ENCODE peak calls at places on chromosome 4, in ten cellular contexts. One of them, this sample, is unnamed.

GRCh38 chr4:38177792-38178665 is 217.8 kb downstream of the PTTG2 start:
- DNase-seq in NCI-H748 treated with DMSO at 0.1 percent for 48 hours: no peak
- DNase-seq in activated effector memory CD4-positive, alpha-beta T cell treated with anti-CD3 and anti-CD28 coated beads, Interleukin-2, amount 50 U/mL, for 16 hours: peak; percentile 78
- DNase-seq in osteocyte: no peak
- DNase-seq in substantia nigra: no peak
- DNase-seq in uterus: peak; percentile 78
- DNase-seq in HFFc6: no peak
- DNase-seq in NCI-H1930: no peak
- DNase-seq in heart right ventricle: peak; percentile 48
- DNase-seq in NCI-H1105: no peak
- DNase-seq in this sample: peak; percentile 90

GRCh38 chr4:76655566-76656479 is 220.8 kb downstream of the SHROOM3 start:
- DNase-seq in NCI-H748 treated with DMSO at 0.1 percent for 48 hours: no peak
- DNase-seq in activated effector memory CD4-positive, alpha-beta T cell treated with anti-CD3 and anti-CD28 coated beads, Interleukin-2, amount 50 U/mL, for 16 hours: no peak
- DNase-seq in osteocyte: no peak
- DNase-seq in substantia nigra: no peak
- DNase-seq in uterus: no peak
- DNase-seq in HFFc6: no peak
- DNase-seq in NCI-H1930: no peak
- DNase-seq in heart right ventricle: no peak
- DNase-seq in NCI-H1105: no peak
- DNase-seq in this sample: no peak

GRCh38 chr4:113919145-113919544 is 60.3 kb downstream of the ARSJ start:
- DNase-seq in NCI-H748 treated with DMSO at 0.1 percent for 48 hours: no peak
- DNase-seq in activated effector memory CD4-positive, alpha-beta T cell treated with anti-CD3 and anti-CD28 coated beads, Interleukin-2, amount 50 U/mL, for 16 hours: no peak
- DNase-seq in osteocyte: no peak
- DNase-seq in substantia nigra: no peak
- DNase-seq in uterus: no peak
- DNase-seq in HFFc6: no peak
- DNase-seq in NCI-H1930: no peak
- DNase-seq in heart right ventricle: no peak
- DNase-seq in NCI-H1105: no peak
- DNase-seq in this sample: no peak

GRCh38 chr4:105619193-105619931 is 66.9 kb downstream of the ARHGEF38 start:
- DNase-seq in NCI-H748 treated with DMSO at 0.1 percent for 48 hours: peak; percentile 81
- DNase-seq in activated effector memory CD4-positive, alpha-beta T cell treated with anti-CD3 and anti-CD28 coated beads, Interleukin-2, amount 50 U/mL, for 16 hours: no peak
- DNase-seq in osteocyte: no peak
- DNase-seq in substantia nigra: peak; percentile 2
- DNase-seq in uterus: peak; percentile 41
- DNase-seq in HFFc6: no peak
- DNase-seq in NCI-H1930: peak; percentile 8
- DNase-seq in heart right ventricle: peak; percentile 56
- DNase-seq in NCI-H1105: peak; percentile 62
- DNase-seq in this sample: no peak

GRCh38 chr4:144575181-144575580 is 70.8 kb upstream of the HHIP start:
- DNase-seq in NCI-H748 treated with DMSO at 0.1 percent for 48 hours: no peak
- DNase-seq in activated effector memory CD4-positive, alpha-beta T cell treated with anti-CD3 and anti-CD28 coated beads, Interleukin-2, amount 50 U/mL, for 16 hours: no peak
- DNase-seq in osteocyte: no peak
- DNase-seq in substantia nigra: no peak
- DNase-seq in uterus: no peak
- DNase-seq in HFFc6: no peak
- DNase-seq in NCI-H1930: peak; percentile 6
- DNase-seq in heart right ventricle: no peak
- DNase-seq in NCI-H1105: no peak
- DNase-seq in this sample: no peak

GRCh38 chr4:11632488-11632887 is 203.8 kb upstream of the HS3ST1 start:
- DNase-seq in NCI-H748 treated with DMSO at 0.1 percent for 48 hours: no peak
- DNase-seq in activated effector memory CD4-positive, alpha-beta T cell treated with anti-CD3 and anti-CD28 coated beads, Interleukin-2, amount 50 U/mL, for 16 hours: no peak
- DNase-seq in osteocyte: no peak
- DNase-seq in substantia nigra: no peak
- DNase-seq in uterus: no peak
- DNase-seq in HFFc6: no peak
- DNase-seq in NCI-H1930: no peak
- DNase-seq in heart right ventricle: no peak
- DNase-seq in NCI-H1105: no peak
- DNase-seq in this sample: no peak

GRCh38 chr4:74623041-74623440 is 171.3 kb downstream of the BTC start:
- DNase-seq in NCI-H748 treated with DMSO at 0.1 percent for 48 hours: peak; percentile 2
- DNase-seq in activated effector memory CD4-positive, alpha-beta T cell treated with anti-CD3 and anti-CD28 coated beads, Interleukin-2, amount 50 U/mL, for 16 hours: no peak
- DNase-seq in osteocyte: no peak
- DNase-seq in substantia nigra: no peak
- DNase-seq in uterus: no peak
- DNase-seq in HFFc6: peak; percentile 27
- DNase-seq in NCI-H1930: no peak
- DNase-seq in heart right ventricle: no peak
- DNase-seq in NCI-H1105: peak; percentile 4
- DNase-seq in this sample: no peak

GRCh38 chr4:153634737-153635353 is 49.2 kb upstream of the TLR2 start:
- DNase-seq in NCI-H748 treated with DMSO at 0.1 percent for 48 hours: no peak
- DNase-seq in activated effector memory CD4-positive, alpha-beta T cell treated with anti-CD3 and anti-CD28 coated beads, Interleukin-2, amount 50 U/mL, for 16 hours: no peak
- DNase-seq in osteocyte: no peak
- DNase-seq in substantia nigra: no peak
- DNase-seq in uterus: no peak
- DNase-seq in HFFc6: peak; percentile 16
- DNase-seq in NCI-H1930: no peak
- DNase-seq in heart right ventricle: no peak
- DNase-seq in NCI-H1105: peak; percentile 7
- DNase-seq in this sample: no peak

GRCh38 chr4:41509411-41510008 is 28.4 kb upstream of the LIMCH1 start:
- DNase-seq in NCI-H748 treated with DMSO at 0.1 percent for 48 hours: no peak
- DNase-seq in activated effector memory CD4-positive, alpha-beta T cell treated with anti-CD3 and anti-CD28 coated beads, Interleukin-2, amount 50 U/mL, for 16 hours: no peak
- DNase-seq in osteocyte: no peak
- DNase-seq in substantia nigra: no peak
- DNase-seq in uterus: no peak
- DNase-seq in HFFc6: no peak
- DNase-seq in NCI-H1930: no peak
- DNase-seq in heart right ventricle: peak; percentile 42
- DNase-seq in NCI-H1105: no peak
- DNase-seq in this sample: no peak

This sample was measured in mesenteric fat pad.